ENCODE peak calls at places on chromosomes 13 and 19, in eight cellular contexts. U is hepatocyte; M is Peyer's patch; N is AG04450; A is CD8-positive, alpha-beta T cell; L is sigmoid colon; S is A549; Z is mucosa of descending colon. R is an unnamed sample.
A peak's percentile ranks its signal among the peaks of the same experiment; 100 is the strongest.

GRCh38 chr19:55342044-55342531 is 2.4 kb downstream of the KMT5C start:
- DNase-seq in U (no peak), M (no peak), N (no peak), A (no peak), L (no peak), S (no peak), Z (no peak), R (peak; percentile 28)

GRCh38 chr19:47190167-47190727 is 40.8 kb downstream of the BBC3 start:
- DNase-seq in U (peak; percentile 61), M (peak; percentile 53), N (no peak), A (peak; percentile 80), L (peak; percentile 76), S (peak; percentile 92), Z (peak; percentile 76), R (peak; percentile 63)

GRCh38 chr13:109427148-109427547 is 359.2 kb downstream of the IRS2 start:
- DNase-seq in U (no peak), M (no peak), N (no peak), A (no peak), L (no peak), S (no peak), Z (no peak), R (no peak)

GRCh38 chr13:33490461-33491327 is 205.1 kb upstream of the STARD13 start:
- DNase-seq in U (no peak), M (no peak), N (no peak), A (no peak), L (no peak), S (no peak), Z (no peak), R (no peak)

GRCh38 chr13:107284168-107284567 is 716.2 kb upstream of the ARGLU1 start:
- DNase-seq in U (no peak), M (no peak), N (no peak), A (no peak), L (no peak), S (no peak), Z (no peak), R (no peak)

GRCh38 chr13:111510502-111511218 is 190.2 kb downstream of the TEX29 start:
- DNase-seq in U (no peak), M (no peak), N (no peak), A (no peak), L (no peak), S (no peak), Z (no peak), R (no peak)

GRCh38 chr13:114235697-114236096 is 1.0 kb downstream of the CDC16 start:
- DNase-seq in U (no peak), M (no peak), N (no peak), A (no peak), L (no peak), S (no peak), Z (peak; percentile 26), R (peak; percentile 28)

GRCh38 chr13:113317031-113317430 is 20.0 kb downstream of the LAMP1 start:
- DNase-seq in U (no peak), M (no peak), N (no peak), A (no peak), L (no peak), S (no peak), Z (no peak), R (no peak)

GRCh38 chr13:25380741-25381324 is 9.1 kb downstream of the ATP8A2 start:
- DNase-seq in U (no peak), M (no peak), N (no peak), A (no peak), L (no peak), S (no peak), Z (no peak), R (no peak)

GRCh38 chr13:113729329-113730019 is 29.6 kb upstream of the TMEM255B start:
- DNase-seq in U (no peak), M (no peak), N (no peak), A (no peak), L (no peak), S (peak; percentile 31), Z (no peak), R (no peak)

GRCh38 chr19:54155694-54156093 is 3.8 kb downstream of the LENG1 start:
- DNase-seq in U (no peak), M (no peak), N (no peak), A (no peak), L (no peak), S (no peak), Z (no peak), R (no peak)

GRCh38 chr13:104387514-104387913 is 1321.3 kb upstream of the SLC10A2 start:
- DNase-seq in U (no peak), M (no peak), N (no peak), A (no peak), L (no peak), S (no peak), Z (no peak), R (no peak)

GRCh38 chr13:62209539-62209938 is 793.9 kb upstream of the PCDH20 start:
- DNase-seq in U (no peak), M (no peak), N (no peak), A (no peak), L (no peak), S (no peak), Z (no peak), R (no peak)

DNA sequence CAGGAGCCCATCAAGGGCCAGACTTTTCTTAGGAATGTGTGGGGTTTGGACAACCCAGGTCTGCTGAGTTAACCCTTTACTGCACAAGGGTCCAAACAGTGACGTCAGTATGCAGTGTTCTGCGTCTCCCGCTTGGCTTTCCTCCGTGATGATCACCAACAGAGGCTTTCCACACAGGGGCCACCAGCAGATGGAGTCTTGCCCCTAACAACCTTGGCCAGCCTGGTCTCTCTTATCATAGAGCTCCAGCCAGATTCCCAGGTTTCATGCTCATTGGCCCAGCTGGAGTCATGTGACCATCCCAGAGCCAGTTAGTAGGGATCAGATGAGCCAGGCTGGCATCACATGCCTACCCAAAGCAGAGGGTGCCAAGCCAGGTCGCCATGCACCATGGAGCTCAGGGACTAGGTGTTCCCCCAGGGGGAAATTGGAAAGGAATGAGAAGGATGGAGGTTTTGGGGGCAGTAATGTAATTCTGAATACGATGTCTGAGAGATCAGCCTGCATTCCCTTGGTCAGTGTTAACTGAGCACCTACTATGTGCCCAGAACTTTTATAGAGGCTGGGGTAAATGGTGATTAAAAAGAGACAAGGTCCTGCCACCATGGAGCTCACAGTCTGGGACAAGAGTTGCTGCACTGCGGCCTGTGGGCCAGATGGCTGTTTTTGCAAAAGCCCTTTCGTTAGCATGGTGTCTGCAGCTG is 61.2 kb downstream of the MYH14 start:
- DNase-seq in U (no peak), M (no peak), N (no peak), A (no peak), L (no peak), S (peak; percentile 58), Z (no peak), R (no peak)
- TF ChIP-seq CTCF in U (no peak), M (no peak), N (no peak), A (no peak), L (no peak), S (peak; percentile 10), Z (no peak), R (no peak)

GRCh38 chr13:23949200-23949599 is 51.9 kb upstream of the C1QTNF9B start:
- DNase-seq in U (no peak), M (no peak), N (no peak), A (no peak), L (no peak), S (no peak), Z (no peak), R (no peak)
- H3K4me3 ChIP-seq in U (no peak overlapping the region), M (no peak overlapping the region), N (no peak overlapping the region), A (no peak overlapping the region), L (no peak overlapping the region), S (no peak overlapping the region), Z (no peak overlapping the region), R (no peak overlapping the region)

DNA sequence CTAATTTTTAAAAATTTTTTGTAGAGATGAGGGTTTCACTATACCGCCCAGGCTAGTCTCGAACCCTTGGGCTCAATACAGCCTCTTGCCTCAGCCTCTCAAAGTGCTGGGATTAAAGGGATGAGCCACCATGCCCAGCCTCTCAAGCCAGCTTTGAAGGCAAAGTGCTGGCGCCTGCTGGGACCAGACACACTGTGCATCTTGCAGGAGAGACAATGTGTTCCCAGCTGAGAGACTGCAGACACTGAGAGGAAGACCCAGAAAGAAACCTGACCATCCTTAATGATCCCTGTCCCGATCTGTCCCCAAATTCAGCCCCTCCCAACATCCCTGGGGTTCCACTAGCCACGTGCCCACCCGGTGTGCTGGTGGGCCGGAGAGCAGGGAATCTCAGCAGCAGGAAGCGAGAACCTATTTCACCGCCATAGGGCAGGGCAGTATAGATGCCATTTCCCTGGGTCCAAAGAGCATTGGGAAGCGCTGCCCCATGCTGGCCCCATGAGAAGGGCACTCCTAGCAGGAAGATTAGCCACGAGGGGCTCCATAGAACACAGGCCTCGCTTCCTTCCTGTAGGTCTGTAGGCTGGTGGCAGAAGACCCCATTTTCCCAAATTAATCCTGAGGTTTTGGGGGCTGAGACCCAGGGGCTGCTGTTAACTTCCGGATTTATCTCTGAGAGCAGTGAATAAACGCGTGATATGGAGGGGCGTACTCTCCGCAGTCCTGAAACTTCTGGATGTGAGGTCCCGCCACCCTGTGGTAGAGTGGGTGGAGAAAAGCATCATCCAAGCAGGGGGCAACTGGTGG is 968 bp downstream of the RAVER1 start:
- DNase-seq in U (peak; percentile 67), M (no peak), N (no peak), A (no peak), L (no peak), S (no peak), Z (peak; percentile 70), R (no peak)
- TF ChIP-seq CTCF in U (peak; percentile 4), M (no peak), N (peak; percentile 10), A (no peak), L (no peak), S (no peak), Z (no peak), R (no peak)

GRCh38 chr19:17454579-17454978 is 6.1 kb upstream of the TMEM221 start:
- DNase-seq in U (no peak), M (no peak), N (no peak), A (no peak), L (no peak), S (no peak), Z (no peak), R (no peak)
- H3K4me3 ChIP-seq in U (no peak overlapping the region), M (no peak overlapping the region), N (no peak overlapping the region), A (no peak overlapping the region), L (no peak overlapping the region), S (no peak overlapping the region), Z (no peak overlapping the region), R (no peak overlapping the region)